ENCODE peak calls at places on chromosome 1, in four cellular contexts. E, L, G and C are unnamed samples.
A peak's percentile ranks its signal among the peaks of the same experiment; 100 is the strongest.

GRCh38 chr1:114107474-114108175 is 46.0 kb downstream of the SYT6 start:
- DNase-seq in G (no peak), L (no peak), E (no peak), C (no peak)

GRCh38 chr1:22318279-22318983 is 133.2 kb upstream of the ZBTB40 start:
- DNase-seq in L (no peak), G (no peak), E (no peak), C (no peak)

GRCh38 chr1:173590557-173590956 is 12.3 kb downstream of the SLC9C2 start:
- DNase-seq in E (no peak), L (no peak), G (no peak), C (no peak)

GRCh38 chr1:56073614-56074356 is 505.6 kb downstream of the PLPP3 start:
- DNase-seq in E (no peak), L (no peak), G (no peak), C (no peak)

GRCh38 chr1:241972703-241973375 is 15.3 kb downstream of the BECN2 start:
- DNase-seq in L (no peak), E (no peak), G (no peak), C (peak; percentile 28)

GRCh38 chr1:14894811-14895524 is 258.6 kb upstream of the TMEM51 start:
- DNase-seq in L (no peak), E (no peak), G (no peak), C (no peak)

GRCh38 chr1:179077396-179077795 is 4.5 kb upstream of the TOR3A start:
- DNase-seq in G (no peak), E (peak; percentile 8), L (no peak), C (no peak)

GRCh38 chr1:150976879-150977694 is 2.5 kb upstream of the CERS2 start:
- DNase-seq in G (no peak), E (peak; percentile 84), L (no peak), C (peak; percentile 68)

GRCh38 chr1:23436520-23437354 is 12.2 kb upstream of the TCEA3 start:
- DNase-seq in G (peak; percentile 88), L (no peak), E (peak; percentile 100), C (no peak)

GRCh38 chr1:195804547-195804946 is 803.7 kb downstream of the KCNT2 start:
- DNase-seq in G (no peak), E (no peak), L (no peak), C (no peak)

GRCh38 chr1:4129693-4130092 is 229.6 kb upstream of the C1orf174 start:
- DNase-seq in L (no peak), E (no peak), G (no peak), C (no peak)

GRCh38 chr1:214102907-214103306 is 115.1 kb downstream of the PROX1 start:
- DNase-seq in L (no peak), E (no peak), G (no peak), C (peak; percentile 81)

GRCh38 chr1:152397474-152397873 is 16.6 kb downstream of the CRNN start:
- DNase-seq in E (no peak), L (no peak), G (no peak), C (peak; percentile 4)

GRCh38 chr1:152394151-152394550 is 19.9 kb downstream of the CRNN start:
- DNase-seq in G (no peak), E (no peak), L (no peak), C (no peak)

DNA sequence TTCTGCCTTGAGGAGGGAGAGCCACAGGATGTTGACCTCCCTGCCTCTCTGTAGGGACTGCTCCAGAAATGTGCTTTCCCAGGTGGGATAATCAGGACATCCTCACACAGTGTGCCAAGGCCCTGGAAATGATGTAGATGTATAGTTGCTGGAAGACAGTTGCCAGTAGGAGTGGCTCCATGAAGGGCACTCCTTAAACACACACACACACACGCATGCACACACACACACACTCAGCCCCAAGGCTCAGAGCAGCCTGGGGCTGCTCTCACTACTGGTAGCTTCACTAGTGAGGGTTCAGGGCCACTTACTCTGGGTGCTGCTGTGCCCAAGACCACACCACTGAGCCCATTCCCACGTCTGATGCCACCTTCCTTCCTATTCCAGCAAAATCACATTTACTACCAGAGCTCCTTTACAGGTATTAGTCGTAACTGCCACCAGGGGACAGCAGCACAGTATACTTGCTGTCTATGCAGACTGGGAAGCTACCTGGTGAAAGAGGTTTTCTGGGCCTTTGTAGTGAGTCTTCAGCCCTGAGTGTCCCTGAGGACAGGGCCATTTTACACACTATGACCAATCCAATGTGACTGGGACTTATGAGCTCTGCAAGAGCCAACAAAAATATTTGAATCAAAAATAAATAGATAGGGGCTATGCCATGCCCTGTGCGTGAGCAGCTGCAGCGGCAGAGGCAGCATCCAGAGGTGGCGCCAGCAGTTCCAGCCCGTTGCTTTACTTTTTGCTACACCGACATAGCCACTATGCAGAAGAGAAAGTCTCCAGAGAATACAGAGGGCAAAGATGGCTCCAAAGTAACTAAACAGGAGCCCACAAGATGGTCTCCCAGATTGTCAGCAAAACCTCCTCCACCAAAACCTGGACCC is 15.0 kb downstream of the CRNN start:
- DNase-seq in L (no peak), G (no peak), E (no peak), C (peak; percentile 25)
- TF ChIP-seq RAD21 in L (peak; percentile 46), G (no peak), E (no peak), C (no peak)

GRCh38 chr1:170970256-170970655 is 34.9 kb downstream of the MROH9 start:
- DNase-seq in G (no peak), L (no peak), E (no peak), C (no peak)

GRCh38 chr1:170964506-170964905 is 29.2 kb downstream of the MROH9 start:
- DNase-seq in G (no peak), E (no peak), L (no peak), C (no peak)

DNA sequence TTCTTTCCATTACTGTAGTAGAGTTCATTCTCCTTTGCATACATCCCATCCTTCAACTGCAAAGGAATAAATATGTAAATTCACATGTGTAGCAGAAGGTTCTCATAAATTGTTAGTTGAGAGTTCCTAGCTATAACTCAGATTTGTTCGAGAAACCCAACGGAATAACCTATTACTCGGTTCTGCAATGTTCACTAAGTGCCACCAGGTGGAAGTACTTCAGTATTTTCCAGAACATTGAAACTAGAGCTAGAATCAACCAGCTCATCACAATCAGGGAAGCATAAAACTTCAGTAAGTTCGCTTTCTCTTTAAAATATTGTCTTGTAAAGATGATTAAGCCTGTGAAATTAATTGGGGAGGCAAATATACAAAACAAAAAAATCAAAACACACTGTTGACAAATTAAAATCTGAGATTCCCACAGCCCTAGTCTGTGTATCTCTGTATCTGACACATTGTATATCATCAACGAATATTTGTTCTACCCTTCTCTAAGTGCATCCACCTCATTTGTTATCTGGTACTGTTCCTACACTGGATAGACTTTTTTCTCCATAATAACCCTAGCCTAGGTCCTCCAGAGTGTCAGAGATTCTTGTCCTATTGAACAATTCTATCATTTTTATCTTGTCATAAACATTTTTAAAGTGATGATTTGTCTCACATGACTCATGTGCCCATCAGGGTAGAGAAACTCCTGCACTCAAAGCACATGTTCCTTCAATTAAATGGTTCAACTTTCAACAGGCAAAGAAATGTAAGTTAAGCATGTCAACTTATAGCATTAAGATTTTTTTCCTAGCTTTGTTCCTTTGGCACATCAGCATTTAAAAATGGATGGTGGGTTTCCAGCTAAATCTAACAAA is 31.9 kb downstream of the MROH9 start:
- DNase-seq in L (no peak), E (no peak), G (no peak), C (peak; percentile 25)
- TF ChIP-seq CBX5 in L (no peak), E (no peak), G (no peak), C (no peak)

DNA sequence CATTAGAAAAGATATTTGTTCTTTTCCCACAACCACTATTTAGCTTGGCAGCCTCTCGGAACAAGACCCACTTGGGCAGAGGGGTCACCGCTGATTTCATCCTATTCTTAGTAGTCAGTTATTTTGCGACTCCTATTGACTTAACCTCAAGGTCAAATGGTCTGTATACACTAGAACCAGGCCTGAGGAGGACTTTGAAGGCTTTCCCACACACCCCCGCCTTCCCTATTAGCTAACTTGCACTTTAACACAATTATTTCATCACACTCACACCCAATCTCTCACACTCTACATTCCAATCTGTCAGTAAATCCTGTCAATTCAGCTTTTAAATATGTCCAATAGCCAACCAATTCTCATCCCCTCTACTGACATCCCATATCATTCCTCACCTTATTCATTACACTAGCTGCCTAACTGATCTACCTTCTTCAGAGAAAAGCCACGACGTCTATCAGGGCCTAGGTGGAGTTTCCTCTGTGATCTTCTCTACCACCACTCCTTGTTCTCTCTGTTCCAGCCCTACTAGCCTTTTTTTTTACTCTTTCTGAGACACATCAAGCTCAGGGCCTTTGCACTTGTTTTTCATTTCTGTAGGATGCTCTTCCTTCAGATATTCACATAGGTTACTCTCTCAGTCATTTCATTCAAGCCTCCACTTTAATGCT is 1.0 kb upstream of the NIBAN1 start:
- DNase-seq in G (no peak), E (no peak), L (no peak), C (peak; percentile 47)
- H3K4me3 ChIP-seq in G (no peak overlapping the region), E (no peak overlapping the region), L (no peak overlapping the region), C (no peak overlapping the region)

GRCh38 chr1:182235952-182236650 is 155.5 kb downstream of the GLUL start:
- DNase-seq in G (no peak), E (peak; percentile 37), L (no peak), C (no peak)
- TF ChIP-seq RAD21 in G (no peak), E (no peak), L (no peak), C (no peak)

DNA sequence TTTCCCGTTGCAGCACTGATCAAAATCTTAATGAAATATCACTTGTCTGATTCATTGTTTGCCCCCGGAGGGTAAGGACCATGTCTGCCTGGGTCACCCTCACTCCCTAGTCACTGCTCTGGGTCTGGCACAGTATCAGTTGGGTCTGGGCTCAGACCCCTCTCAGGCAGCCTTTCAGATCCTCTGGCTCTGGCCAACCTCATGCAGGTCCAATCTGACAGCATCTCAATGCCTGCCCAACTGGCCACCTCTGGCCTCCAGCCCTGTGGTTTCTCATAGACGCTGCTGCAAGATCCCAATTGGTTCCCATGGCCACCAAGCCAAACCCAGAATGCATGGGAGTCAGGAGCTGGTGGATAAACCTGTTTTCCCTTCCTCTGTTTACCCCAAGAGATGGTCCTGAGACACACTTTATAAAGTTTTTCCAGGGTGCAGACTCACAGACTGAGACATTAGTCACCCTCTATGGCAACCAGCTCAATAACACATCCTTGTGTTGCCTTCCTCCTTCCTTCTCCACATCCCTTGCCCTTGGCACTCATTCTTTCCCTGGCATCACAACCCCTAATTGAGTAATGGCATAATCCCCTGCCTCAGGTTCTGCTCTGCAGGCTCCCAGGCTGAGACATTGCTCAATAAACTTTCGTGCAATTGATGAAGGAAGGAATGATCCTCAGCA is 199.2 kb downstream of the GRIK3 start:
- DNase-seq in L (no peak), E (no peak), G (no peak), C (no peak)
- TF ChIP-seq CBX5 in L (no peak), E (no peak), G (no peak), C (no peak)

GRCh38 chr1:37480125-37480466 is 5.7 kb downstream of the ZC3H12A start:
- DNase-seq in E (no peak), G (no peak), L (no peak), C (no peak)
- H3K4me3 ChIP-seq in E (peak overlapping the region; percentile 35), G (no peak overlapping the region), L (peak overlapping the region; percentile 99), C (no peak overlapping the region)

GRCh38 chr1:12069616-12070244 is 6.6 kb downstream of the TNFRSF8 start:
- DNase-seq in E (no peak), L (no peak), G (no peak), C (no peak)
- TF ChIP-seq RAD21 in E (no peak), L (no peak), G (no peak), C (no peak)